ENCODE peak calls at places on chromosomes 12 and 14, in five cellular contexts. F is GM12892, T is K562, U is H1, Q is GM12878. V is an unnamed sample.
A peak's percentile ranks its signal among the peaks of the same experiment; 100 is the strongest.

GRCh38 chr12:32765906-32766305 is 10.2 kb upstream of the YARS2 start:
- DNase-seq in F (no peak), T (no peak), U (no peak), Q (no peak), V (no peak)

GRCh38 chr12:68871899-68872298 is 61.1 kb downstream of the CPM start:
- DNase-seq in F (no peak), T (no peak), U (no peak), Q (no peak), V (no peak)

GRCh38 chr12:112198120-112198733 is 72.9 kb downstream of the TRAFD1 start:
- DNase-seq in F (peak; percentile 52), T (peak; percentile 75), U (peak; percentile 82), Q (no peak), V (peak; percentile 60)

GRCh38 chr12:29882771-29883315 is 99.1 kb upstream of the TMTC1 start:
- DNase-seq in F (no peak), T (no peak), U (no peak), Q (no peak), V (no peak)

GRCh38 chr12:13713746-13714400 is 267.5 kb downstream of the GRIN2B start:
- DNase-seq in F (no peak), T (no peak), U (no peak), Q (no peak), V (no peak)

GRCh38 chr12:9363145-9363544 is 154.9 kb upstream of the PZP start:
- DNase-seq in F (no peak), T (no peak), U (no peak), Q (peak; percentile 57), V (no peak)

GRCh38 chr12:49956663-49957569 is 4.8 kb upstream of the AQP5 start:
- DNase-seq in F (no peak), T (no peak), U (no peak), Q (no peak), V (no peak)

GRCh38 chr14:91412939-91413338 is 4.7 kb downstream of the CCDC88C start:
- DNase-seq in F (no peak), T (no peak), U (no peak), Q (no peak), V (no peak)

GRCh38 chr14:68210729-68211299 is 391.2 kb downstream of the RAD51B start:
- DNase-seq in F (peak; percentile 36), T (peak; percentile 49), U (no peak), Q (peak; percentile 100), V (peak; percentile 42)

GRCh38 chr14:95491936-95492608 is 24.4 kb downstream of the SYNE3 start:
- DNase-seq in F (no peak), T (no peak), U (no peak), Q (no peak), V (no peak)

GRCh38 chr14:55752580-55753365 is 172.8 kb downstream of the KTN1 start:
- DNase-seq in F (no peak), T (no peak), U (no peak), Q (no peak), V (no peak)

GRCh38 chr12:58310368-58310767 is 369.0 kb downstream of the ATP23 start:
- DNase-seq in F (no peak), T (no peak), U (no peak), Q (no peak), V (no peak)

GRCh38 chr12:34294671-34295365 is 272.5 kb downstream of the ALG10 start:
- DNase-seq in F (no peak), T (no peak), U (no peak), Q (no peak), V (no peak)

GRCh38 chr12:32031109-32031508 is 71.9 kb downstream of the RESF1 start:
- DNase-seq in F (no peak), T (peak; percentile 82), U (no peak), Q (no peak), V (no peak)

GRCh38 chr12:26833692-26834168 is 736 bp upstream of the ITPR2 start:
- DNase-seq in F (peak; percentile 24), T (peak; percentile 19), U (peak; percentile 61), Q (no peak), V (peak; percentile 41)

GRCh38 chr14:105086833-105087307 is 21.6 kb upstream of the GPR132 start:
- DNase-seq in F (peak; percentile 89), T (peak; percentile 78), U (peak; percentile 89), Q (no peak), V (peak; percentile 91)

GRCh38 chr12:89664441-89664840 is 44.2 kb downstream of the ATP2B1 start:
- DNase-seq in F (no peak), T (no peak), U (no peak), Q (no peak), V (no peak)

GRCh38 chr12:89665556-89665955 is 43.1 kb downstream of the ATP2B1 start:
- DNase-seq in F (no peak), T (no peak), U (no peak), Q (no peak), V (no peak)

GRCh38 chr12:89662623-89663022 is 46.0 kb downstream of the ATP2B1 start:
- DNase-seq in F (no peak), T (no peak), U (no peak), Q (no peak), V (no peak)

GRCh38 chr12:89663577-89664357 is 44.9 kb downstream of the ATP2B1 start:
- DNase-seq in F (peak; percentile 9), T (peak; percentile 51), U (no peak), Q (peak; percentile 37), V (no peak)

DNA sequence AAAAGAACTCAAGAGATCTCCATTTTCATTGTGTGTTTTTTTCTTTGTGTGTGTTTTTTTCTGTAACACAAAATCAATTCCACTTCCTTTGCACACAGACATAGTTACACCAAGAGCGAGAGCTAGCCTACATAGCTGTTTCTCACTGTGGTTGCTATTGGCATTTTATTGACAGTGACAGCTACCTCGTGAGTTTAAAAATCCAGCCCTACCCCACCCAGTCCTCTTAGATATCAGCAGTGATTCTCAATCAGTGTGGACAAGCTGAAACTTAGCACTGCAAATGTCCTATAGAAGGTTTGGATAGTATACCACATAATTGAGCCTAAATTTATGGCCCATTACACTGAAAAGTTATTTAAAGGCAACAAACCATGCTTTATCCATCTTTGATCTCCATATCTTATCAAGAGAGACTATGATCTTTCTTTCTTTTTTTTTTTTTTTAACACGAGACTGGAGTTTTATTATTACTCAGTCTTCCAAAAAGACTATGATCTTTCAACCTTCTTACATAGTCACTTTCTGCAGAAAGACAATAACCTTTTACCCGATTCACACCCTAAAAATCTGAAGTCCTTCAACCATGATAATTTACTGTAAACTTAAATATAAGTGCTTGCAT is 46.8 kb downstream of the ATP2B1 start:
- DNase-seq in F (no peak), T (no peak), U (no peak), Q (no peak), V (no peak)
- TF ChIP-seq TAF1 in F (no peak), T (no peak), U (no peak), Q (no peak), V (no peak)

DNA sequence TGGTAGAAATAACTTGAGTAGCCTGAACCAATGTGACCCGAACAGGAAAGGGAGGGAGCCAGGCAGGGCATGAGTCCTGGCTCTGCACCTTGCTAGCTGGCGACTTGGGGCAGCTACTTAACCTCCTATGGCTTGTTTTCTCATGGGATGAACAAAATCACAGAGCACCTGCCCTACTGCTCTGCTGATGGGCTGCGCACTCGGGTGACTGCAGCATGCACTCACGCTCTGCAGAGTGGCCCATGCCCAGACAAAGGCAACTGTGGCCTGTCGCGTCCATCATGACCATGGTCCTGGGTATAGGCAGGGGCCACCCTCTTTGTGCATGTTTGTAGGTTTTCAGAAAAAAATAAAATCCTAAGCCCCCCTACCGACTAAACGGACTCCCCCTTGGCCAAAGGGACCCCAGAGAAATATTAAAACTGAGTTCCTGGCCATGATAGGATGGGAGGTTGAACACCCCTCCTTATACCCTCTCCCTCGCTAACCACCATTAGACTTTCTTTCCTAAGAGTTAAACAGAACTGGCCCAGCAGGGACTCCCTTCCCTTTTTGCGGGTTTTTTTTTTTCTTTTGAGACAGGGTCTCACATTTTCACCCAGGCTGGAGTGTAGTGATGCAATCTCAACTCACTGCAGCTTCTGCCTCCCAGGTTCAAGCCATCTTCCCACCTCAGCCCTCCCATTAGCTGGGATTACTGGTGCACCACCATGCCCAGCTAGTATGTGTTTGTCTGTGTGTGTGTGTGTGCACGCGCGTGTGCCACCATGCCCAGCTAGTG is 32.5 kb downstream of the VWF start:
- DNase-seq in F (no peak), T (no peak), U (no peak), Q (no peak), V (no peak)
- TF ChIP-seq POLR2A in F (no peak), T (no peak), U (no peak), Q (no peak), V (no peak)

DNA sequence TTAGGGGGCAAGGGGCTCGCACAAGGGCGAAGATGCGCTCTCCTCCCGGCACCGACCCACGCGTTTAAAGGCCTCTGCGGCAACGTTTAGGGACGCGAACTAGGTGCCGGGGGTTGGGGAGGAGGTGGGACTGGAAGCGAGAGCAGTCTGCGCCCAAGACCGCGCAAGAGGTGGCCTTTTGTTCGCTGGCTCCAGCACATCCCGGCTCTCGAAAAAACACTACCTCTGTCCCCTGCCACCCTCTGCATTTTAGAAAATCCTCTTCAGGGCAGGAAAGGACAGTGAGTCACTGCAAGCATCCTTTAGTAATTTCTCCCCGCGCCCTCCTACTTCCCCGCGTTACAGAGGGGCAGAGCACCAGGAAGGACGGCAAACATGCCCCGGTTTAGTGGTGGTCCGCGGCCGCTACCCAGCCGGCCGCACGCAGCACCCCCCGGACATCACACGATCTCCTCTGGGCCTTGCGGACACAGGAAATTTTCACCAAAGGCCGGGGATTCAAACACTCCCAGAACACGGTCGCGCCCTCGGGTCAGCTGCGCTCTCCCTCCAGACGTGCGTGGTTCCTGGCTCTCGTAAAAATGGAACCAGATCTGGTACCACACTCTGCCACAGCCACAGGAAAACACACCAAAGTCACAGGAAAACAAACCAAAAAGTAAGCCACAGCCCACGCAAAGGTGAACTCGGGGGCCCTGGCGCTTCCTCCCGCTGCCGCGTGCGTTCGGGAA is 1.1 kb downstream of the SLC38A1 start:
- DNase-seq in F (peak; percentile 20), T (peak; percentile 40), U (peak; percentile 52), Q (no peak), V (no peak)
- TF ChIP-seq TAF1 in F (peak; percentile 48), T (peak; percentile 10), U (peak; percentile 42), Q (no peak), V (no peak)

GRCh38 chr14:36946872-36947271 is 225.5 kb downstream of the SLC25A21 start:
- DNase-seq in F (no peak), T (no peak), U (no peak), Q (no peak), V (no peak)

GRCh38 chr14:36949371-36949770 is 223.0 kb downstream of the SLC25A21 start:
- DNase-seq in F (no peak), T (no peak), U (no peak), Q (no peak), V (no peak)

GRCh38 chr14:36950812-36951211 is 221.6 kb downstream of the SLC25A21 start:
- DNase-seq in F (no peak), T (no peak), U (no peak), Q (no peak), V (no peak)

GRCh38 chr14:36947362-36947761 is 225.0 kb downstream of the SLC25A21 start:
- DNase-seq in F (no peak), T (no peak), U (no peak), Q (no peak), V (no peak)

DNA sequence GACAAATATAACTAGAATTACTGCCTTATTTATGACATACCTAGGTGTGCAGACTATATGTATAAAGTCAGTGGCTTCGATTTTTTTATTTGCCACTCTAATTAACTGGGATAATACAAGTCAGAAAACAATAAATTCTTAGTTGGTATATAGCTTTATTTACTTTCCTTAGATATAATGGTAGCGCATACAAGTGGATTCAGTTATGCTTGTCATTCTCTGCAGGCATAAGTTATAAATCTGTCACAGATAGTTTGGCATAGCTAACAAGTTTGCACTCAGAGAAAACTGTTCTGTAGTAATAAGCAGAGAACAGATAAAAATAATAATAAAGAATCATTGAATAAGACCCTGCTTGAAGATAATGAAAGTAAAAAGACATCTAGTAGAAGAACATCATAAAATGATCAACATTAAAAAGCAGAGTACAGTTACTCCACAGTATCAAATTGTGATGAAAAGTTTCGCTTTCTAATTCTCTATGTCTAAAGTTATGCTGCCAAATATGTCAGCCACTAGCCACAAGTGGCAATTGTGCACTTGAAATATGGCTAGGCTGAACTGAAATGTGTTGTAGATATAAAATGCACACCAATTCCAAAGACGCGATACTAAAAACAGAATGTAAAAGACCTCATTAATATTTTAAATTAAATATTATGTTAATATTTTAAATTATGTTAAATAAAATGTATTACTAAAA is 224.1 kb downstream of the SLC25A21 start:
- DNase-seq in F (no peak), T (no peak), U (no peak), Q (no peak), V (no peak)
- TF ChIP-seq POLR2A in F (no peak), T (no peak), U (no peak), Q (no peak), V (no peak)

V was measured in GM12891.